ENCODE peak calls at places on chromosome 2, in nine cellular contexts. M, K, O, T, E, A, W, S and D are unnamed samples. For H3K27me3, the result is how much of the 10 kb centered on the place peaks cover.

GRCh38 chr2:158557752-158558151 is 101.0 kb downstream of the PKP4 start:
- DNase-seq in M (no peak), W (no peak), A (no peak), T (no peak), E (no peak), O (no peak), K (no peak), S (no peak), D (no peak)

GRCh38 chr2:46943881-46944798 is 28.5 kb upstream of the MCFD2 start:
- DNase-seq in K (no peak), M (no peak), T (no peak), O (peak), W (no peak), A (no peak), S (no peak), E (no peak), D (peak)

GRCh38 chr2:10329880-10330699 is 27.4 kb downstream of the HPCAL1 start:
- DNase-seq in K (no peak), T (no peak), M (no peak), O (no peak), E (peak), W (no peak), S (no peak), A (no peak), D (peak)

GRCh38 chr2:169585673-169586072 is 1.5 kb downstream of the PPIG start:
- DNase-seq in W (no peak), E (no peak), M (no peak), A (no peak), S (no peak), T (no peak), K (no peak), O (no peak), D (no peak)

GRCh38 chr2:231927566-231927890 is 1.3 kb upstream of the NPPC start:
- DNase-seq in W (no peak), M (no peak), E (no peak), T (no peak), A (peak), O (peak), S (no peak), K (no peak), D (no peak)

GRCh38 chr2:27796991-27797752 is 25.7 kb downstream of the MRPL33 start:
- DNase-seq in E (no peak), M (peak), S (no peak), O (no peak), A (no peak), K (no peak), W (no peak), T (no peak), D (no peak)

GRCh38 chr2:181741756-181742155 is 61.4 kb upstream of the NEUROD1 start:
- DNase-seq in T (no peak), O (no peak), E (peak), M (no peak), A (no peak), W (peak), S (no peak), K (no peak), D (no peak)

GRCh38 chr2:96681540-96681939 is 39.0 kb downstream of the FER1L5 start:
- DNase-seq in A (no peak), W (no peak), K (no peak), M (no peak), S (no peak), O (no peak), T (no peak), E (no peak), D (no peak)

GRCh38 chr2:21146638-21147037 is 22.9 kb downstream of the TDRD15 start:
- DNase-seq in W (no peak), S (no peak), A (no peak), O (no peak), T (no peak), K (no peak), E (no peak), M (no peak), D (no peak)

GRCh38 chr2:14417586-14417985 is 214.9 kb upstream of the LRATD1 start:
- DNase-seq in W (no peak), S (no peak), A (no peak), K (no peak), O (no peak), E (no peak), T (no peak), M (no peak), D (no peak)

GRCh38 chr2:29295843-29296242 is 180.6 kb downstream of the CLIP4 start:
- DNase-seq in M (no peak), K (no peak), W (no peak), T (peak), E (no peak), A (no peak), S (peak), O (no peak), D (no peak)

GRCh38 chr2:239774933-239775622 is 250.1 kb downstream of the NDUFA10 start:
- DNase-seq in S (no peak), O (peak), K (no peak), W (no peak), T (no peak), E (no peak), A (peak), M (no peak), D (no peak)

GRCh38 chr2:54287532-54287931 is 31.5 kb upstream of the TSPYL6 start:
- DNase-seq in E (no peak), W (no peak), M (no peak), S (peak), K (no peak), T (no peak), O (no peak), A (peak), D (no peak)

GRCh38 chr2:241770936-241771285 is 5.7 kb upstream of the GAL3ST2 start:
- DNase-seq in K (peak), T (no peak), E (no peak), O (no peak), M (no peak), S (no peak), W (no peak), A (no peak), D (no peak)

GRCh38 chr2:84849271-84849952 is 31.5 kb downstream of the TRABD2A start:
- DNase-seq in O (no peak), E (peak), W (no peak), T (no peak), M (no peak), S (no peak), A (no peak), K (no peak), D (peak)

GRCh38 chr2:112627060-112628040 is 18.4 kb upstream of the SLC20A1 start:
- DNase-seq in M (peak), E (peak), A (peak), K (no peak), O (peak), S (no peak), W (peak), T (no peak), D (no peak)

GRCh38 chr2:64779117-64779690 is 125.5 kb upstream of the SERTAD2 start:
- DNase-seq in T (no peak), K (no peak), M (no peak), A (no peak), E (peak), W (peak), O (no peak), S (peak), D (no peak)

GRCh38 chr2:189657867-189658266 is 3.4 kb upstream of the ASNSD1 start:
- DNase-seq in W (no peak), M (no peak), T (no peak), E (no peak), S (no peak), A (no peak), O (no peak), K (no peak), D (peak)

GRCh38 chr2:177599072-177599688 is 206.6 kb downstream of the AGPS start:
- DNase-seq in M (no peak), W (no peak), T (no peak), S (no peak), E (no peak), A (no peak), K (no peak), O (no peak), D (no peak)

GRCh38 chr2:24856791-24857211 is 63.2 kb downstream of the ADCY3 start:
- DNase-seq in O (no peak), M (no peak), S (no peak), E (no peak), W (no peak), K (no peak), A (no peak), T (no peak), D (no peak)

GRCh38 chr2:28664120-28664842 is 87.3 kb upstream of the PPP1CB start:
- DNase-seq in A (peak), K (peak), E (peak), O (no peak), S (peak), T (peak), M (no peak), W (no peak), D (no peak)

GRCh38 chr2:25302758-25303436 is 38.8 kb downstream of the DNMT3A start:
- DNase-seq in O (no peak), W (no peak), M (no peak), A (no peak), E (no peak), K (no peak), S (no peak), T (no peak), D (no peak)

GRCh38 chr2:128868686-128869551 is 550.3 kb upstream of the HS6ST1 start:
- DNase-seq in T (no peak), K (no peak), M (no peak), A (no peak), O (no peak), E (no peak), S (no peak), W (no peak), D (no peak)

GRCh38 chr2:73281244-73281643 is 3.0 kb downstream of the FBXO41 start:
- DNase-seq in A (no peak), E (no peak), K (no peak), W (no peak), S (no peak), O (no peak), M (no peak), T (no peak), D (no peak)

GRCh38 chr2:42925742-42926437 is 133.5 kb upstream of the HAAO start:
- DNase-seq in T (peak), A (no peak), M (no peak), S (peak), K (no peak), O (no peak), E (no peak), W (no peak), D (peak)

GRCh38 chr2:187842978-187843847 is 289.0 kb upstream of the TFPI start:
- DNase-seq in K (no peak), S (no peak), T (peak), A (no peak), M (no peak), O (no peak), W (peak), E (peak), D (no peak)

DNA sequence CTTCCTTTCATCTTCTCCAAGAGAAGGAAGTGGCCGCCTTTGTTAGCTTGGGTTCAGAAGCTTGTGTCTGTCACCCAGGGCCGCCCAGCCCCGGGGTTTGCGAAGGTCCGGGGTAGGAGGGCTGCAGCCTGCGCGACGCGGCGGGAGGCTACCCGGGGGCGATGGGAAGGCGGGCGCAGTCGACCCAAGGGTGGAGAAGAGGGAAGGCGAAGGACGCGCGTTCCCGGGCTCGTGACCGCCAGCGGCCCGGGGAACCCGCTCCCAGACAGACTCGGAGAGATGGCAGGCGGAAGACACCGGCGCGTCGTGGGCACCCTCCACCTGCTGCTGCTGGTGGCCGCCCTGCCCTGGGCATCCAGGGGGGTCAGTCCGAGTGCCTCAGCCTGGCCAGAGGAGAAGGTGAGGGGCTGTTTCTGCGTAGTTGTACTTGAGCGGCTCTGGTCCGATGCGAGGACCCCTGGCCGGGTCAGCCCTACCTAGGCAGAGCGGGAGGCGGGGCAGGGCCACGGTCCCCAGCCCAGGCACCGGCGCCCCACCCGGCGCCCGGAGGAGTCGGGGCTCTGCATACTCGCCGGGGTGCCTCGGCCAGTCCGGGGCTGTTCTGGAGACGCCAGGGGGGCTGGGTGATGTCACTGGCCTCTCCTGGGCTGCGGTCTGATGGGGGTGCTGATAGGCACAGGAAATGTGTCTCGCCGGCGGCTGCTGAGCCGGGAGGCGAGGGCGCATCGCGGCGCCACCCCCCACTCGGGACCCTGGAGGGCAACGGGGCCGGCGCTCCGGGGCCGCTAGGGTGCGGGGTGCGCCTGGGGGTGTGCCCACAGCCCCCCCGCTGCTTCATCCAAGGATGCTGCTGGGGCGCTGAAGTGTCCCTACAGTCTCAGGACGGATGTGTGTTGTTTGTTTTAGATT is at the start of gene QPCT:
- DNase-seq in W (no peak), A (peak), T (no peak), O (peak), E (peak), K (peak), M (peak), S (peak), D (peak)
- H3K27ac ChIP-seq in W (no peak), A (no peak), T (no peak), O (peak), E (no peak), K (peak), M (peak), S (no peak), D (peak)

GRCh38 chr2:86290596-86291327 is 46.7 kb downstream of the REEP1 start:
- DNase-seq in T (no peak), M (no peak), K (no peak), S (no peak), O (no peak), E (no peak), W (no peak), A (no peak), D (no peak)
- H3K27me3 ChIP-seq in T (under half), M (under half), K (under half), S (under half), O (under half), E (under half), W (under half), A (under half), D (under half)

GRCh38 chr2:218218409-218219185 is 1.6 kb downstream of the ARPC2 start:
- DNase-seq in A (no peak), K (no peak), W (no peak), T (no peak), M (no peak), O (no peak), S (no peak), E (no peak), D (peak)

GRCh38 chr2:218219934-218220333 is 2.9 kb downstream of the ARPC2 start:
- DNase-seq in W (no peak), S (no peak), K (no peak), M (no peak), E (no peak), O (no peak), A (no peak), T (no peak), D (no peak)

GRCh38 chr2:218216674-218217365 is at the start of gene ARPC2:
- DNase-seq in E (peak), W (peak), A (peak), O (peak), T (peak), K (peak), S (peak), M (peak), D (peak)

GRCh38 chr2:218216336-218216673 is 684 bp upstream of the ARPC2 start:
- DNase-seq in S (peak), A (peak), O (no peak), T (no peak), K (peak), E (no peak), M (peak), W (no peak), D (no peak)

DNA sequence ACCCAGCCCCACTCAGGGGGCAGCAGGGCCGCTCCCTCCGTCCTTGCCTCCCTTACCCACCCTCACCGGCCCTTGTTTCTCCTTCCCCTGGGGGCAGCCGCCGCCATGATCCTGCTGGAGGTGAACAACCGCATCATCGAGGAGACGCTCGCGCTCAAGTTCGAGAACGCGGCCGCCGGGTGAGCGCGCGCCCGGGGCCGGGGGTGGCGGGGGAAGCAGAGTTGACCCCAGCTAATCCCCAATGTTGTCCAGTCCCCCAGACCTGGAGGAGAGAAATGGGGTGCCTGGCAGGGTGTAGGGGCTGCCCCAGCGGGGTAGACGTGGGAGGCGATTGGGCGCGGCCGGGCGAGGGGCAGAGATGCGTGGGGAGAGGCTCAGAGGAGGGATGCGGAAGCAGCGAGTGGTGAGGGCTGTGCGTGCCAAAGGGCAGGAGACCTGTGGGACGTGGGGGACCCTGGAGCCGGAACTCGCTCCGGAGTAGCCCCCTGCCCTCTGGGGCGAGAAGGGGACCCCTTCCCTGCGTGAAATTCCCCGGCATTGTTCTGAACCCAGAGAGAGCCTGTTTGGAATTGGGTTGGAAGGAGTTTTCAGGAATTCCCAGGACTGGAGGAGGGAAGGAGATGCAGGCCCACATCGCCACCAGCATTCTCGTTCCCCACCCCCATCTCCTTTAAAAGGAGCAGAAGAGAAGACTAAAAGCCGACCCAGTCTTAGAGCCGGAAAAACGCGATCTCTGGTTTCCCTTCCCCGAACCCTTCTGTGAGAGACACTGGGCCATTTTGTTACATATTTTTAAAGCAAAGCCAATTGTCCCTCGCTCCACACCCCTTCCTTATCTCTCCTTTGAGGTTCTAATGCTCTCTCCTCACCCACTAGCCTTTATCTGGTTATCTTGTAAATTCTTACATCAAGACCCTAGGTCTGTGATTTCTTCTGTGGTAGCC is 649 bp downstream of the ARPC2 start:
- DNase-seq in E (no peak), K (peak), T (peak), S (peak), M (peak), O (peak), W (no peak), A (peak), D (peak)
- H3K27ac ChIP-seq in E (peak), K (peak), T (no peak), S (peak), M (peak), O (peak), W (peak), A (peak), D (peak)

GRCh38 chr2:26570083-26570430 is 71.1 kb downstream of the CIB4 start:
- DNase-seq in W (no peak), S (no peak), T (no peak), A (no peak), K (no peak), O (no peak), M (peak), E (no peak), D (no peak)

GRCh38 chr2:26569216-26570082 is 71.7 kb downstream of the CIB4 start:
- DNase-seq in W (no peak), O (peak), T (no peak), S (no peak), M (peak), K (no peak), A (peak), E (no peak), D (no peak)

GRCh38 chr2:26567534-26567933 is 73.6 kb downstream of the CIB4 start:
- DNase-seq in E (no peak), S (no peak), A (peak), M (no peak), K (no peak), O (peak), T (no peak), W (no peak), D (no peak)

GRCh38 chr2:26566081-26566375 is 75.1 kb downstream of the CIB4 start:
- DNase-seq in O (no peak), W (no peak), K (no peak), T (no peak), A (peak), E (no peak), M (no peak), S (no peak), D (no peak)

DNA sequence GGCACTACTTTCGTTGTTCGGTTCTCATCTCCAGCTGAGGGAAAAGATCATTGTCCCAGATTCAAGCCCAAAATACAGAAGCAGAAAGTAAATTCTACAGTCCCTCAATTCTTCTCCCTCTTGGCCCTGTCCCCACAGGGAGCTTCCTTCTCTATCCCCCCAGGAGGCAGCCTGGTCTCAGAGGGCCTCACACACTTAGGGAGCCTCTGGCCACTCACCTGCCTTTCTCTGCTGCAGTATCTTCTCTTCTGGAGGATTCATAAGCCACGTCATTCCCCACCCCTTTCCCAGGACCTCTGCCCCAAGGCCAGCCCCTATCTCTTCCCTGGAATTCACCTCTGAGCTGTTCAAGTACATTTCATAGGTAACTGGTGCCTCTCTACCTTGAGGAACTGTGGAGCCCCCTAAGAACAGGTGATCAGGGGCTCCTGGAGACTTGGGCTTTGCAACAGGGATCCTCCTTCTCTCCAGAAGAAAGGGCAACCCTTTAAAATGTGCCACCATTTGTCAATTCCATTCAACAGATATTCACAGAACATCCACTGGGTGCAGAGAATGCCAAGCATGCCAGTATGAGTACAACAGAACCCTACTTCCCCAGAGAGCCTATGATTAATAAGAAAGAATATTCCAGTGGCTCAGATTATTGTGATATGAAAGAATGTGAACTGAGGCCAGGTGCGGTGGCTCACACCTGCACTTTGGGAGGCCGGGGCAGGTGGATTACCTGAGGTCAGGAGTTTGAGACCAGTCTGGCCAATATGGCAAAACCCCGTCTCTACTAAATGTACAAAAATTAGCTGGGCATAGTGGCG is 72.9 kb downstream of the CIB4 start:
- DNase-seq in E (no peak), A (peak), S (no peak), O (peak), M (no peak), K (no peak), T (no peak), W (no peak), D (no peak)
- H3K27me3 ChIP-seq in E (under half), A (under half), S (under half), O (half or more), M (under half), K (under half), T (under half), W (half or more), D (under half)

DNA sequence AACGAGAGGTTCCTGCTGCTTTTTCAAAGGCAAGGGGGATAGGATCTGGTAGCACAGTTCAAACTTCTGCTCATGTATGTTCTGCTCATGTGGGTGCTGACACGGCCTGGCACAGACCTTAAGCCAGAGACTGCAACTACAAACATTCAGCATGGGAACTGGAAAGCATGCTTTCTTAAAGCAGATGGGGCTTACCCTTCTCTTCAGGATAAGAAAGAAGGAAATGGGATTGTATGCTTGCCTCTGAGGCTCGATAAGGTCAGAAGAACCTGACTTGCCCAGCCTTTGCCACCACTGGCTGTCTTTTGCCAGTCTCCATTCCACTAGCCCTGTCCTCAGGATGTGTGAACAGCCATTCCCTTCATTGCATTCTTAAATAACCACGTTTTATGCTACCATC is 10.7 kb downstream of the DOCK10 start:
- DNase-seq in A (no peak), K (no peak), S (no peak), T (no peak), W (no peak), O (no peak), M (no peak), E (no peak), D (no peak)
- H3K27ac ChIP-seq in A (no peak), K (no peak), S (no peak), T (no peak), W (no peak), O (no peak), M (no peak), E (no peak), D (no peak)